ENCODE peak calls at places on chromosomes 16 and 17, in six cellular contexts. One of them, this sample, is unnamed.

GRCh38 chr17:15957608-15958307 is 12.8 kb downstream of the ADORA2B start:
- DNase-seq in heart right ventricle: no peak
- DNase-seq in AG04450: no peak
- DNase-seq in A549: no peak
- DNase-seq in lower lobe of right lung: no peak
- DNase-seq in breast epithelium: no peak
- DNase-seq in this sample: no peak

GRCh38 chr16:31861415-31861814 is 12.2 kb upstream of the ZNF267 start:
- DNase-seq in heart right ventricle: no peak
- DNase-seq in AG04450: no peak
- DNase-seq in A549: no peak
- DNase-seq in lower lobe of right lung: no peak
- DNase-seq in breast epithelium: no peak
- DNase-seq in this sample: no peak

GRCh38 chr17:46002311-46002972 is 3.4 kb downstream of the STH start:
- DNase-seq in heart right ventricle: peak; percentile 61
- DNase-seq in AG04450: peak; percentile 16
- DNase-seq in A549: peak; percentile 69
- DNase-seq in lower lobe of right lung: peak; percentile 73
- DNase-seq in breast epithelium: peak; percentile 77
- DNase-seq in this sample: peak; percentile 61

GRCh38 chr16:84911490-84912216 is 91.9 kb downstream of the CRISPLD2 start:
- DNase-seq in heart right ventricle: no peak
- DNase-seq in AG04450: no peak
- DNase-seq in A549: no peak
- DNase-seq in lower lobe of right lung: peak; percentile 58
- DNase-seq in breast epithelium: no peak
- DNase-seq in this sample: no peak

GRCh38 chr16:4836727-4837126 is 10.4 kb downstream of the GLYR1 start:
- DNase-seq in heart right ventricle: no peak
- DNase-seq in AG04450: no peak
- DNase-seq in A549: no peak
- DNase-seq in lower lobe of right lung: no peak
- DNase-seq in breast epithelium: no peak
- DNase-seq in this sample: no peak

GRCh38 chr17:46769531-46770438 is 48.7 kb downstream of the WNT3 start:
- DNase-seq in heart right ventricle: no peak
- DNase-seq in AG04450: no peak
- DNase-seq in A549: no peak
- DNase-seq in lower lobe of right lung: peak; percentile 40
- DNase-seq in breast epithelium: no peak
- DNase-seq in this sample: no peak

GRCh38 chr17:64019486-64020067 is 856 bp downstream of the ICAM2 start:
- DNase-seq in heart right ventricle: no peak
- DNase-seq in AG04450: no peak
- DNase-seq in A549: no peak
- DNase-seq in lower lobe of right lung: no peak
- DNase-seq in breast epithelium: no peak
- DNase-seq in this sample: no peak

GRCh38 chr16:83002351-83003334 is 375.9 kb downstream of the CDH13 start:
- DNase-seq in heart right ventricle: no peak
- DNase-seq in AG04450: peak; percentile 10
- DNase-seq in A549: no peak
- DNase-seq in lower lobe of right lung: no peak
- DNase-seq in breast epithelium: no peak
- DNase-seq in this sample: no peak

GRCh38 chr17:67531291-67531690 is 154.2 kb downstream of the PITPNC1 start:
- DNase-seq in heart right ventricle: no peak
- DNase-seq in AG04450: no peak
- DNase-seq in A549: no peak
- DNase-seq in lower lobe of right lung: no peak
- DNase-seq in breast epithelium: no peak
- DNase-seq in this sample: no peak

GRCh38 chr17:29148257-29148789 is 31.9 kb downstream of the MYO18A start:
- DNase-seq in heart right ventricle: no peak
- DNase-seq in AG04450: no peak
- DNase-seq in A549: peak; percentile 26
- DNase-seq in lower lobe of right lung: peak; percentile 80
- DNase-seq in breast epithelium: no peak
- DNase-seq in this sample: peak; percentile 80
- H3K4me3 ChIP-seq in heart right ventricle: peak overlapping the region; percentile 50
- H3K4me3 ChIP-seq in AG04450: peak overlapping the region; percentile 43
- H3K4me3 ChIP-seq in A549: peak overlapping the region; percentile 44
- H3K4me3 ChIP-seq in lower lobe of right lung: peak overlapping the region; percentile 58
- H3K4me3 ChIP-seq in breast epithelium: peak overlapping the region; percentile 52
- H3K4me3 ChIP-seq in this sample: peak overlapping the region; percentile 35

GRCh38 chr16:30652005-30652296 is 1.2 kb downstream of the PRR14 start:
- DNase-seq in heart right ventricle: no peak
- DNase-seq in AG04450: no peak
- DNase-seq in A549: no peak
- DNase-seq in lower lobe of right lung: no peak
- DNase-seq in breast epithelium: no peak
- DNase-seq in this sample: no peak
- H3K27ac ChIP-seq in heart right ventricle: peak overlapping the region; percentile 96
- H3K27ac ChIP-seq in AG04450: no peak overlapping the region
- H3K27ac ChIP-seq in A549: peak overlapping the region; percentile 96
- H3K27ac ChIP-seq in lower lobe of right lung: peak overlapping the region; percentile 92
- H3K27ac ChIP-seq in breast epithelium: peak overlapping the region; percentile 93
- H3K27ac ChIP-seq in this sample: peak overlapping the region; percentile 96

GRCh38 chr16:78744796-78745464 is 645.5 kb downstream of the WWOX start:
- DNase-seq in heart right ventricle: no peak
- DNase-seq in AG04450: no peak
- DNase-seq in A549: no peak
- DNase-seq in lower lobe of right lung: no peak
- DNase-seq in breast epithelium: no peak
- DNase-seq in this sample: no peak

GRCh38 chr16:78744099-78744498 is 644.6 kb downstream of the WWOX start:
- DNase-seq in heart right ventricle: no peak
- DNase-seq in AG04450: no peak
- DNase-seq in A549: no peak
- DNase-seq in lower lobe of right lung: no peak
- DNase-seq in breast epithelium: no peak
- DNase-seq in this sample: no peak

GRCh38 chr16:78740269-78740668 is 640.8 kb downstream of the WWOX start:
- DNase-seq in heart right ventricle: no peak
- DNase-seq in AG04450: no peak
- DNase-seq in A549: no peak
- DNase-seq in lower lobe of right lung: no peak
- DNase-seq in breast epithelium: no peak
- DNase-seq in this sample: no peak

GRCh38 chr16:78743556-78743955 is 644.1 kb downstream of the WWOX start:
- DNase-seq in heart right ventricle: no peak
- DNase-seq in AG04450: no peak
- DNase-seq in A549: no peak
- DNase-seq in lower lobe of right lung: no peak
- DNase-seq in breast epithelium: no peak
- DNase-seq in this sample: no peak

GRCh38 chr16:78742501-78743283 is 643.2 kb downstream of the WWOX start:
- DNase-seq in heart right ventricle: no peak
- DNase-seq in AG04450: no peak
- DNase-seq in A549: no peak
- DNase-seq in lower lobe of right lung: peak; percentile 51
- DNase-seq in breast epithelium: no peak
- DNase-seq in this sample: no peak
- H3K4me3 ChIP-seq in heart right ventricle: no peak overlapping the region
- H3K4me3 ChIP-seq in AG04450: no peak overlapping the region
- H3K4me3 ChIP-seq in A549: no peak overlapping the region
- H3K4me3 ChIP-seq in lower lobe of right lung: peak overlapping the region; percentile 37
- H3K4me3 ChIP-seq in breast epithelium: no peak overlapping the region
- H3K4me3 ChIP-seq in this sample: no peak overlapping the region

GRCh38 chr17:82021728-82022309 is 859 bp downstream of the CENPX start:
- DNase-seq in heart right ventricle: no peak
- DNase-seq in AG04450: no peak
- DNase-seq in A549: no peak
- DNase-seq in lower lobe of right lung: no peak
- DNase-seq in breast epithelium: no peak
- DNase-seq in this sample: no peak
- H3K27ac ChIP-seq in heart right ventricle: no peak overlapping the region
- H3K27ac ChIP-seq in AG04450: no peak overlapping the region
- H3K27ac ChIP-seq in A549: peak overlapping the region; percentile 92
- H3K27ac ChIP-seq in lower lobe of right lung: peak overlapping the region; percentile 83
- H3K27ac ChIP-seq in breast epithelium: peak overlapping the region; percentile 78
- H3K27ac ChIP-seq in this sample: peak overlapping the region; percentile 80

GRCh38 chr17:76998839-76999238 is 130.6 kb downstream of the MGAT5B start:
- DNase-seq in heart right ventricle: no peak
- DNase-seq in AG04450: no peak
- DNase-seq in A549: no peak
- DNase-seq in lower lobe of right lung: no peak
- DNase-seq in breast epithelium: no peak
- DNase-seq in this sample: no peak
- H3K4me3 ChIP-seq in heart right ventricle: no peak overlapping the region
- H3K4me3 ChIP-seq in AG04450: no peak overlapping the region
- H3K4me3 ChIP-seq in A549: no peak overlapping the region
- H3K4me3 ChIP-seq in lower lobe of right lung: no peak overlapping the region
- H3K4me3 ChIP-seq in breast epithelium: no peak overlapping the region
- H3K4me3 ChIP-seq in this sample: no peak overlapping the region

DNA sequence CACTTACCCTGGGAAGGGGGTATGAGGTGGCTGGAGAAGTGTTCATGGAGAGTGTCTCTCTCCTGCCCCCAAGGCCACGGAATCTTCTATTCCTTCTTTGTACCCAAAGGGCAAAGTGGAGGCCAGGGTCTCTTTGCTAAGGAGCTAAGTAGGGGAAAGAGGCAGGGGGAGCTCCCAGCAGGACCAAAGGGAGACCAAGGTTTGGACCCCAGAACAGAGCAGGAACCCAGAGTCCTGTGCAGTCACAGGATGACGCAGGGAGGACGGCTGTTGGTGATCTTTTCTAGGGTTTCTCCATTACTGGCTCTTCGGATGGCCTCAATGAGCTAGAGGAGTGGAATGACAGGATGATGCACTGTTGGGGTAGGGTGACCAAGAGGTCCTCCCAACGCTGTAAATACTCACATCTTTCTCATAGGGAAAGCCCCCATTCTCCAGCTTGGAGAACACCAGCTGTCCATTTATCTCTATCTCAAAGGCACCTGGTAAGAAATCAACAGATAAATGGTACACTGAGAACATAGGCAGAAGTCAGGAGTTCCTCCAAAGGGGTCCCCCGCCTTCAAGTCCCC is 966 bp downstream of the MIEN1 start:
- DNase-seq in heart right ventricle: no peak
- DNase-seq in AG04450: no peak
- DNase-seq in A549: no peak
- DNase-seq in lower lobe of right lung: no peak
- DNase-seq in breast epithelium: no peak
- DNase-seq in this sample: no peak
- H3K27ac ChIP-seq in heart right ventricle: peak overlapping the region; percentile 93
- H3K27ac ChIP-seq in AG04450: no peak overlapping the region
- H3K27ac ChIP-seq in A549: peak overlapping the region; percentile 94
- H3K27ac ChIP-seq in lower lobe of right lung: peak overlapping the region; percentile 91
- H3K27ac ChIP-seq in breast epithelium: peak overlapping the region; percentile 97
- H3K27ac ChIP-seq in this sample: peak overlapping the region; percentile 89

DNA sequence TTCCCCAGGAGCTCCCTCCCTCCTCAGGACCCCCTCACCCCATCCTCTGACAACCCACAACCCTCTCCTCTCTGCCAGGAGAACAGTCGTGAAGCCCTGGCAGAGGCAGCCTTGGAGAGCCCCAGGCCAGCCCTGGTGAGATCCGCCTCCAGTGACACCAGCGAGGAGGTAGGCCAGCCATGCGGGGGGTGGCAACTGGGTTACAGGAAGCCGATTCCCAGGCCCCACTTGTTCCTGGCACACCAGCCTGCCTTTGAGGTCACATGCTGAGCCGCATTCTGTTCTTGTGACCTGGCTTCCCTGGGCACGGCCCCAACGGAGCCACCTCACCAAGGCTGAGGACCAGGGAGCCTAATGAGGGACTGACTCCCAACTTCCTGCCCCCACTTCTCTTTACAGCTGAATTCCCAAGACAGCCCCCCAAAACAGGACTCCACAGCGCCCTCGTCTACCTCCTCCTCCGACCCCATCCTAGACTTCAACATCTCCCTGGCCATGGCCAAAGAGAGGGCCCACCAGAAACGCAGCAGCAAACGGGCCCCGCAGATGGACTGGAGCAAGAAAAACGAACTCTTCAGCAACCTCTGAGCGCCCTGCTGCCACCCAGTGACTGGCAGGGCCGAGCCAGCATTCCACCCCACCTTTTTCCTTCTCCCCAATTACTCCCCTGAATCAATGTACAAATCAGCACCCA is 7.9 kb downstream of the NAT9 start:
- DNase-seq in heart right ventricle: peak; percentile 78
- DNase-seq in AG04450: no peak
- DNase-seq in A549: no peak
- DNase-seq in lower lobe of right lung: no peak
- DNase-seq in breast epithelium: peak; percentile 82
- DNase-seq in this sample: peak; percentile 64
- H3K4me3 ChIP-seq in heart right ventricle: no peak overlapping the region
- H3K4me3 ChIP-seq in AG04450: no peak overlapping the region
- H3K4me3 ChIP-seq in A549: no peak overlapping the region
- H3K4me3 ChIP-seq in lower lobe of right lung: no peak overlapping the region
- H3K4me3 ChIP-seq in breast epithelium: no peak overlapping the region
- H3K4me3 ChIP-seq in this sample: no peak overlapping the region

DNA sequence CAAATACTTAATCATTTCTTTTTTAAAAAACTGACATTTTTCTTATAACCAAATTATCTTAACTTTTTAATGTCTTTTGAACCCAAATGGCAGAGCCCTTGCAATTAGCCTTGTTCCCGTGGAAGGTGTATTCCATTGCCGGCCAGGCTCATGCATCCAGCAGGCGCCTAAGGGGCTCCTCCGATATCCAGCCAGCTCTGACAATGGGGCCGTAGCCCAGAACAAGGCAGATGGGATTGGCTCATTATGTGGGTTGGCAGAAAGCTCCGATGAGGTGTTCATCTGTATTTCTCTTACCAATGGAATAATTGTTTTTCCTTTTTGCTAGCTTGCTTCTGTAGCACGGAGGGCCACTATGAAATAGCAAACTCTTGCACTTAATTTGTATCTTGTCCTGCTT is 208.2 kb upstream of the CHMP6 start:
- DNase-seq in heart right ventricle: no peak
- DNase-seq in AG04450: no peak
- DNase-seq in A549: no peak
- DNase-seq in lower lobe of right lung: peak; percentile 6
- DNase-seq in breast epithelium: peak; percentile 2
- DNase-seq in this sample: no peak
- H3K27ac ChIP-seq in heart right ventricle: no peak overlapping the region
- H3K27ac ChIP-seq in AG04450: no peak overlapping the region
- H3K27ac ChIP-seq in A549: peak overlapping the region; percentile 74
- H3K27ac ChIP-seq in lower lobe of right lung: no peak overlapping the region
- H3K27ac ChIP-seq in breast epithelium: no peak overlapping the region
- H3K27ac ChIP-seq in this sample: no peak overlapping the region